ENCODE peak calls at places on chromosomes 16 and 17, in four cellular contexts. One of them, this sample, is unnamed.

GRCh38 chr17:34300652-34301390 is 15.3 kb downstream of the CCL11 start:
- DNase-seq in GM12878: no peak
- DNase-seq in K562: no peak
- DNase-seq in endothelial cell of umbilical vein: peak; percentile 44
- DNase-seq in this sample: peak; percentile 81

GRCh38 chr17:28878981-28879380 is 18.6 kb downstream of the FLOT2 start:
- DNase-seq in GM12878: no peak
- DNase-seq in endothelial cell of umbilical vein: peak; percentile 33
- DNase-seq in K562: peak; percentile 86
- DNase-seq in this sample: peak; percentile 32

GRCh38 chr17:66570353-66571195 is 264.3 kb upstream of the CACNG5 start:
- DNase-seq in K562: no peak
- DNase-seq in endothelial cell of umbilical vein: no peak
- DNase-seq in GM12878: no peak
- DNase-seq in this sample: peak; percentile 66

GRCh38 chr17:42883802-42884553 is 16.6 kb upstream of the G6PC1 start:
- DNase-seq in endothelial cell of umbilical vein: no peak
- DNase-seq in GM12878: no peak
- DNase-seq in K562: no peak
- DNase-seq in this sample: no peak

GRCh38 chr17:4648741-4649140 is 7.3 kb upstream of the ALOX15 start:
- DNase-seq in endothelial cell of umbilical vein: no peak
- DNase-seq in GM12878: no peak
- DNase-seq in K562: no peak
- DNase-seq in this sample: no peak

GRCh38 chr16:79500305-79500704 is 100.2 kb downstream of the MAF start:
- DNase-seq in endothelial cell of umbilical vein: no peak
- DNase-seq in GM12878: no peak
- DNase-seq in K562: no peak
- DNase-seq in this sample: no peak

GRCh38 chr17:82668024-82668630 is 19.9 kb upstream of the WDR45B start:
- DNase-seq in endothelial cell of umbilical vein: no peak
- DNase-seq in K562: no peak
- DNase-seq in GM12878: no peak
- DNase-seq in this sample: no peak

GRCh38 chr16:15641753-15642556 is 999 bp downstream of the MARF1 start:
- DNase-seq in endothelial cell of umbilical vein: no peak
- DNase-seq in GM12878: no peak
- DNase-seq in K562: no peak
- DNase-seq in this sample: no peak

GRCh38 chr16:27822529-27823437 is 240.7 kb downstream of the GSG1L start:
- DNase-seq in K562: no peak
- DNase-seq in GM12878: no peak
- DNase-seq in endothelial cell of umbilical vein: no peak
- DNase-seq in this sample: no peak

GRCh38 chr17:59331929-59332889 is 754 bp downstream of the YPEL2 start:
- DNase-seq in K562: peak; percentile 53
- DNase-seq in endothelial cell of umbilical vein: no peak
- DNase-seq in GM12878: no peak
- DNase-seq in this sample: no peak

GRCh38 chr17:78883090-78883532 is 19.9 kb downstream of the CEP295NL start:
- DNase-seq in GM12878: no peak
- DNase-seq in endothelial cell of umbilical vein: no peak
- DNase-seq in K562: peak; percentile 82
- DNase-seq in this sample: peak; percentile 75

GRCh38 chr17:32881054-32881453 is 4.1 kb upstream of the MYO1D start:
- DNase-seq in GM12878: no peak
- DNase-seq in K562: no peak
- DNase-seq in endothelial cell of umbilical vein: no peak
- DNase-seq in this sample: no peak

GRCh38 chr16:29156511-29156910 is 171.7 kb downstream of the LAT start:
- DNase-seq in endothelial cell of umbilical vein: no peak
- DNase-seq in K562: no peak
- DNase-seq in GM12878: no peak
- DNase-seq in this sample: no peak

GRCh38 chr17:77471984-77472836 is 331.4 kb downstream of the SEC14L1 start:
- DNase-seq in K562: no peak
- DNase-seq in endothelial cell of umbilical vein: peak; percentile 28
- DNase-seq in GM12878: no peak
- DNase-seq in this sample: peak; percentile 64

GRCh38 chr17:47831934-47832327 is 461 bp downstream of the LRRC46 start:
- DNase-seq in GM12878: no peak
- DNase-seq in K562: no peak
- DNase-seq in endothelial cell of umbilical vein: no peak
- DNase-seq in this sample: no peak

GRCh38 chr17:38428643-38429371 is 543 bp downstream of the ARHGAP23 start:
- DNase-seq in K562: no peak
- DNase-seq in endothelial cell of umbilical vein: peak; percentile 56
- DNase-seq in GM12878: no peak
- DNase-seq in this sample: peak; percentile 46

GRCh38 chr17:4006165-4006589 is 41.9 kb upstream of the ATP2A3 start:
- DNase-seq in endothelial cell of umbilical vein: no peak
- DNase-seq in K562: no peak
- DNase-seq in GM12878: no peak
- DNase-seq in this sample: no peak

GRCh38 chr16:53430363-53430762 is 3.9 kb upstream of the RBL2 start:
- DNase-seq in GM12878: no peak
- DNase-seq in endothelial cell of umbilical vein: no peak
- DNase-seq in K562: no peak
- DNase-seq in this sample: no peak

GRCh38 chr17:79627184-79627765 is 16.4 kb upstream of the RBFOX3 start:
- DNase-seq in K562: no peak
- DNase-seq in endothelial cell of umbilical vein: no peak
- DNase-seq in GM12878: no peak
- DNase-seq in this sample: no peak

GRCh38 chr16:586047-586644 is 3.7 kb upstream of the RAB40C start:
- DNase-seq in GM12878: no peak
- DNase-seq in endothelial cell of umbilical vein: no peak
- DNase-seq in K562: no peak
- DNase-seq in this sample: peak; percentile 24

GRCh38 chr17:39223907-39224777 is 1.6 kb downstream of the STAC2 start:
- DNase-seq in K562: no peak
- DNase-seq in GM12878: no peak
- DNase-seq in endothelial cell of umbilical vein: no peak
- DNase-seq in this sample: no peak

GRCh38 chr17:6580628-6581027 is 24.3 kb upstream of the PITPNM3 start:
- DNase-seq in K562: peak; percentile 42
- DNase-seq in endothelial cell of umbilical vein: no peak
- DNase-seq in GM12878: no peak
- DNase-seq in this sample: no peak

GRCh38 chr17:79627766-79628690 is 17.2 kb upstream of the RBFOX3 start:
- DNase-seq in endothelial cell of umbilical vein: no peak
- DNase-seq in GM12878: no peak
- DNase-seq in K562: no peak
- DNase-seq in this sample: no peak

GRCh38 chr17:75652934-75653549 is 13.9 kb downstream of the RECQL5 start:
- DNase-seq in endothelial cell of umbilical vein: peak; percentile 56
- DNase-seq in GM12878: no peak
- DNase-seq in K562: peak; percentile 71
- DNase-seq in this sample: peak; percentile 27

GRCh38 chr17:69326302-69327059 is 452 bp downstream of the ABCA5 start:
- DNase-seq in K562: no peak
- DNase-seq in endothelial cell of umbilical vein: peak; percentile 56
- DNase-seq in GM12878: no peak
- DNase-seq in this sample: peak; percentile 26

GRCh38 chr17:73043686-73044581 is 48.6 kb downstream of the SLC39A11 start:
- DNase-seq in endothelial cell of umbilical vein: no peak
- DNase-seq in K562: no peak
- DNase-seq in GM12878: no peak
- DNase-seq in this sample: peak; percentile 87

GRCh38 chr16:87389245-87389644 is 2.9 kb upstream of the MAP1LC3B start:
- DNase-seq in endothelial cell of umbilical vein: no peak
- DNase-seq in K562: no peak
- DNase-seq in GM12878: no peak
- DNase-seq in this sample: no peak
- TF ChIP-seq FOS in endothelial cell of umbilical vein: no peak
- TF ChIP-seq FOS in K562: no peak
- TF ChIP-seq FOS in GM12878: no peak
- TF ChIP-seq FOS in this sample: no peak

GRCh38 chr16:56866955-56867830 is 2.2 kb downstream of the SLC12A3 start:
- DNase-seq in GM12878: no peak
- DNase-seq in K562: peak; percentile 44
- DNase-seq in endothelial cell of umbilical vein: peak; percentile 57
- DNase-seq in this sample: peak; percentile 67
- TF ChIP-seq FOS in GM12878: no peak
- TF ChIP-seq FOS in K562: no peak
- TF ChIP-seq FOS in endothelial cell of umbilical vein: no peak
- TF ChIP-seq FOS in this sample: no peak

DNA sequence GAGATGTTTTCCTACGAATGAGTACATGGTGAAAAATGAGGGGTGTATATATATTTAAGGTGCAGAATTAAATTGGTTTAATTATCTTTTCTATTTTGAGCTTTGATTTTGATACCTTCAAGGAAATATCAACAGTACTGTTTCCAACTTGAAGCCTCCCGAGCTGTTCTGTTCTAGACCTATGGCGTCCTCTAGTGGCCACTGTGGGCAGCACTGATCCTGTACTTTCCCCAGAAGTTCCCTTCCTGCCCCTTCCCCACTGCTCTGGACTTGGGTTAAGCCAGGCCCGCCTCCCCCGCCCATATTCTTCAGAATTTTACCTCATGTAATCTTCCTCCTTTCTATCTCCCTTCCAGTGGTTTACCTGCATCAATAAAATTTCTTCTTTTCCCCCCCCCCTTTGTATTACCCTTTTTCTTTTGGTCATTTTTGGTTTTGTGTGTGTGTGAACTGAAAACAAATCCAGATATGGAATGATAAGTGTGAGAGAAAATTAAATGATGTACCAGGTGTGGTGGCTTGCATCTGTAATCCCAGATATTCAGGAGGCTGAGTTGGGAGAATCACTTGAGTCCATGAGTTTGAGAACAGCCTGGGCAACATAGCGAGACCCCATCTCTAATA is 1643.5 kb downstream of the TP53TG3F start:
- DNase-seq in GM12878: no peak
- DNase-seq in K562: peak; percentile 26
- DNase-seq in endothelial cell of umbilical vein: no peak
- DNase-seq in this sample: no peak
- TF ChIP-seq FOS in GM12878: no peak
- TF ChIP-seq FOS in K562: no peak
- TF ChIP-seq FOS in endothelial cell of umbilical vein: no peak
- TF ChIP-seq FOS in this sample: no peak

GRCh38 chr16:75714661-75715060 is 11.6 kb downstream of the CPHXL start:
- DNase-seq in GM12878: no peak
- DNase-seq in endothelial cell of umbilical vein: no peak
- DNase-seq in K562: no peak
- DNase-seq in this sample: no peak

DNA sequence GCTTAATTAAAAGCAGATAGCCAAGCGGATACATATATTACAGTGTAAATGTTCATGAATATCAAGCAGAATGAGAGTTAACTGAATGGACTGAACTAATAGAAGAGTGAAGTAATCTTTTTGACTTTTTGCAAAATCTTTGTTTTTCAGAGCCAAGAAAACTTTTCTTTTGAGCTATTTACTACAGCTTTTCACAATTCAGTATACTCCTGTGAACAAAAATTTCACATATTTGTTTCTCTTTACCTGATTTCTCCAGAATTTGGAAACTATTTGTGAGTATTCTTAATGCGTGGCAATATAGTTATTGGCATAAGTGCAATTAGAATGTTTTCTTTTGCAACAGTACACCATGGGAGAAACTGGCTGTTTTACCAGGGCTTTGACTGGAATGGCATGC is 9.1 kb upstream of the DUXB start:
- DNase-seq in endothelial cell of umbilical vein: no peak
- DNase-seq in K562: no peak
- DNase-seq in GM12878: no peak
- DNase-seq in this sample: no peak
- TF ChIP-seq FOS in endothelial cell of umbilical vein: no peak
- TF ChIP-seq FOS in K562: no peak
- TF ChIP-seq FOS in GM12878: no peak
- TF ChIP-seq FOS in this sample: no peak

GRCh38 chr16:67531247-67531646 is 2.6 kb downstream of the RIPOR1 start:
- DNase-seq in endothelial cell of umbilical vein: no peak
- DNase-seq in K562: no peak
- DNase-seq in GM12878: no peak
- DNase-seq in this sample: no peak
- TF ChIP-seq FOS in endothelial cell of umbilical vein: no peak
- TF ChIP-seq FOS in K562: no peak
- TF ChIP-seq FOS in GM12878: no peak
- TF ChIP-seq FOS in this sample: no peak

GRCh38 chr16:13038591-13038990 is 137.2 kb downstream of the SHISA9 start:
- DNase-seq in K562: no peak
- DNase-seq in GM12878: no peak
- DNase-seq in endothelial cell of umbilical vein: no peak
- DNase-seq in this sample: no peak

GRCh38 chr16:13036600-13036999 is 135.2 kb downstream of the SHISA9 start:
- DNase-seq in GM12878: no peak
- DNase-seq in K562: peak; percentile 33
- DNase-seq in endothelial cell of umbilical vein: peak; percentile 13
- DNase-seq in this sample: peak; percentile 11

DNA sequence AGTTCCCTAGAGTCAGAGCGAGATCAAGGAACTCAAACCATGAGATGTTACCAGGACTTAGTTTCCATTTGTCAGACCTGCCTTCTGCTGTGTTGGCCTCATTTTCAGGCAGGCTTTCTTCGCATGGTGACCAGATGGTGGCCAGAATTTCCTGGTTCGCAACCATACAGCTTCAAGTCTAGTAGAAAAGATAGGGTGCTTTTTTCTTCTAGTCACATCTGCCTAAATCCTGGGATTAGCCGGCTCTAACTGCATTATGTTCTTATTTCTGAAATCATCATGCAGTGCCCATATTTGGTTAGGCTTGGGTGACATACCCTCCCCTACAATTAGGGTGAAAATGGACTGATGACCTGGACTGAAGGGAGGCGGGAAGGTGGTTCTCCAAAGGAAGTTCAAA is 131.5 kb downstream of the SHISA9 start:
- DNase-seq in endothelial cell of umbilical vein: no peak
- DNase-seq in K562: no peak
- DNase-seq in GM12878: no peak
- DNase-seq in this sample: no peak
- TF ChIP-seq FOS in endothelial cell of umbilical vein: no peak
- TF ChIP-seq FOS in K562: no peak
- TF ChIP-seq FOS in GM12878: no peak
- TF ChIP-seq FOS in this sample: no peak